ENCODE peak calls at places on chromosome 15, in nine cellular contexts. R, X, O, W, K, T, E, J and P are unnamed samples.

GRCh38 chr15:45205192-45205591 is 17.4 kb upstream of the SHF start:
- DNase-seq in K (peak; percentile 79), J (no peak), T (peak; percentile 77), W (peak; percentile 55), X (peak; percentile 36), R (peak; percentile 74), E (peak; percentile 16), O (no peak), P (peak; percentile 38)

GRCh38 chr15:40080847-40081246 is 27.8 kb downstream of the BMF start:
- DNase-seq in R (no peak), O (no peak), X (no peak), E (no peak), J (no peak), T (no peak), W (no peak), K (no peak), P (no peak)

GRCh38 chr15:54150255-54150654 is 172.0 kb downstream of the UNC13C start:
- DNase-seq in W (no peak), J (no peak), T (no peak), E (peak; percentile 69), X (no peak), R (no peak), K (no peak), O (no peak), P (no peak)

GRCh38 chr15:29263289-29263688 is 6.3 kb downstream of the NSMCE3 start:
- DNase-seq in O (no peak), W (no peak), T (no peak), K (no peak), R (no peak), X (no peak), E (no peak), J (no peak), P (no peak)

GRCh38 chr15:39743611-39744010 is 39.0 kb downstream of the FSIP1 start:
- DNase-seq in O (no peak), K (no peak), R (no peak), E (no peak), W (no peak), X (no peak), J (no peak), T (no peak), P (no peak)

GRCh38 chr15:40248006-40248783 is 9.3 kb downstream of the PAK6 start:
- DNase-seq in T (no peak), E (no peak), J (peak; percentile 59), X (no peak), K (no peak), O (peak; percentile 56), R (peak; percentile 84), W (no peak), P (no peak)

GRCh38 chr15:64678126-64678819 is 97.1 kb downstream of the RBPMS2 start:
- DNase-seq in W (no peak), J (peak; percentile 54), E (no peak), R (no peak), T (no peak), K (no peak), O (no peak), X (no peak), P (no peak)

GRCh38 chr15:52103217-52104207 is 9.1 kb downstream of the BCL2L10 start:
- DNase-seq in J (peak; percentile 91), R (no peak), W (peak; percentile 84), T (no peak), K (no peak), X (peak; percentile 77), O (peak; percentile 89), E (peak; percentile 94), P (no peak)

GRCh38 chr15:66922608-66923007 is 142.8 kb upstream of the SMAD3 start:
- DNase-seq in W (no peak), O (no peak), R (no peak), J (peak; percentile 8), E (no peak), T (no peak), X (no peak), K (no peak), P (no peak)

GRCh38 chr15:70432924-70433500 is 330.3 kb downstream of the UACA start:
- DNase-seq in R (peak; percentile 58), W (no peak), O (no peak), E (no peak), X (no peak), K (no peak), T (no peak), J (no peak), P (no peak)

GRCh38 chr15:38899300-38899699 is 334.7 kb upstream of the RASGRP1 start:
- DNase-seq in E (no peak), J (no peak), T (no peak), W (no peak), O (no peak), X (no peak), R (no peak), K (no peak), P (no peak)

GRCh38 chr15:77819271-77819806 is 186.6 kb upstream of the LINGO1 start:
- DNase-seq in O (no peak), X (no peak), R (peak; percentile 79), E (no peak), W (peak; percentile 35), J (no peak), T (peak; percentile 61), K (no peak), P (no peak)

GRCh38 chr15:49686626-49687025 is 65.8 kb downstream of the DTWD1 start:
- DNase-seq in K (no peak), X (no peak), R (no peak), T (no peak), E (no peak), O (no peak), W (no peak), J (no peak), P (no peak)

GRCh38 chr15:31340591-31340990 is 14.0 kb downstream of the KLF13 start:
- DNase-seq in R (no peak), X (no peak), W (no peak), K (no peak), T (no peak), O (no peak), E (no peak), J (no peak), P (no peak)
- H3K4me1 ChIP-seq in R (peaks cover 16% of the 10 kb centered on the region), X (peaks cover 31% of the 10 kb centered on the region), W (peaks cover 40% of the 10 kb centered on the region), K (peaks cover 83% of the 10 kb centered on the region), T (peaks cover 3% of the 10 kb centered on the region), O (peaks cover 100% of the 10 kb centered on the region), E (peaks cover 96% of the 10 kb centered on the region), J (no peaks in the 10 kb centered on the region), P (peaks cover 5% of the 10 kb centered on the region)

GRCh38 chr15:74340139-74340538 is 27.3 kb downstream of the CYP11A1 start:
- DNase-seq in R (no peak), E (no peak), K (no peak), O (peak; percentile 53), X (no peak), W (no peak), J (peak; percentile 61), T (no peak), P (no peak)
- TF ChIP-seq EP300 in R (no peak), E (no peak), K (no peak), O (no peak), X (no peak), W (no peak), J (no peak), T (no peak), P (no peak)

GRCh38 chr15:31158858-31159569 is 57.5 kb upstream of the TRPM1 start:
- DNase-seq in E (no peak), O (no peak), J (no peak), R (no peak), K (peak; percentile 88), X (no peak), T (no peak), W (no peak), P (no peak)
- H3K27ac ChIP-seq in E (no peak overlapping the region), O (no peak overlapping the region), J (no peak overlapping the region), R (no peak overlapping the region), K (peak overlapping the region; percentile 41), X (no peak overlapping the region), T (no peak overlapping the region), W (no peak overlapping the region), P (no peak overlapping the region)

GRCh38 chr15:74790080-74790916 is 8.4 kb downstream of the CSK start:
- DNase-seq in E (no peak), J (peak; percentile 82), K (peak; percentile 61), R (peak; percentile 87), T (no peak), W (no peak), X (peak; percentile 78), O (no peak), P (peak; percentile 48)

GRCh38 chr15:74792227-74793016 is 10.5 kb downstream of the CSK start:
- DNase-seq in T (no peak), R (no peak), W (no peak), K (no peak), X (no peak), E (no peak), O (no peak), J (peak; percentile 62), P (no peak)

GRCh38 chr15:74791667-74792066 is 9.8 kb downstream of the CSK start:
- DNase-seq in R (no peak), X (no peak), O (no peak), K (no peak), W (no peak), E (no peak), J (no peak), T (no peak), P (no peak)

GRCh38 chr15:74789741-74790079 is 7.8 kb downstream of the CSK start:
- DNase-seq in W (no peak), O (no peak), R (no peak), X (no peak), K (no peak), T (no peak), E (no peak), J (peak; percentile 61), P (no peak)

DNA sequence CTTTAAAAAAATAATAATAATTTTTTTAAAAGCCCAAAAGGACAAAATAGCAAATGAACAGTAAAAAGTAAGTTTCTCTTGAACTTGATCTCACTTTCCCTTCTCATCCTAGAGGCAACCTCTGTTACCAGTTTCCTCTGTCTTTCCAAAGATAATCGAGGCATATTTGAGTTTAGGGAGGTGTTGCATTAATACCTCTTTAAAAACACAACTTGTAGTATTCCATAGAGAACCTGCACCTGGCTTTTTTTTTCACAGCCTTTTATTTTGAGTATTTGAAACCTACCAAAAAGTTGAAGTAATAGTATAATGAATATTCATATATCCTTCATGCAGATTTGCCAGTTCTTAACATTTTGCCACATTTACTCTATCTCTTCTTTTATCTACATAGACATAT is 9.1 kb downstream of the CSK start:
- DNase-seq in R (no peak), E (no peak), W (no peak), X (no peak), J (no peak), K (no peak), T (no peak), O (no peak), P (no peak)
- H3K4me1 ChIP-seq in R (peaks cover 13% of the 10 kb centered on the region), E (peaks cover 64% of the 10 kb centered on the region), W (peaks cover 17% of the 10 kb centered on the region), X (peaks cover 17% of the 10 kb centered on the region), J (no peaks in the 10 kb centered on the region), K (peaks cover 72% of the 10 kb centered on the region), T (peaks cover 28% of the 10 kb centered on the region), O (peaks cover 79% of the 10 kb centered on the region), P (peaks cover 78% of the 10 kb centered on the region)

GRCh38 chr15:31260646-31261265 is 65.9 kb upstream of the KLF13 start:
- DNase-seq in T (no peak), K (peak; percentile 7), X (no peak), J (peak; percentile 48), O (peak; percentile 6), E (no peak), R (no peak), W (no peak), P (no peak)
- TF ChIP-seq EP300 in T (no peak), K (no peak), X (no peak), J (no peak), O (no peak), E (no peak), R (no peak), W (no peak), P (no peak)